ENCODE peak calls at places on chromosomes 11 and 22, in five cellular contexts. One of them, this sample, is unnamed.

GRCh38 chr22:26477341-26477731 is 6.2 kb downstream of the HPS4 start:
- DNase-seq in IMR-90: no peak
- DNase-seq in neuronal stem cell: no peak
- DNase-seq in H9: no peak
- DNase-seq in trophoblast cell: no peak
- DNase-seq in this sample: no peak

GRCh38 chr11:75572744-75573143 is 10.7 kb downstream of the SERPINH1 start:
- DNase-seq in trophoblast cell: no peak
- DNase-seq in neuronal stem cell: no peak
- DNase-seq in IMR-90: no peak
- DNase-seq in H9: no peak
- DNase-seq in this sample: no peak

GRCh38 chr11:71286701-71287643 is 34.6 kb upstream of the SHANK2 start:
- DNase-seq in trophoblast cell: peak
- DNase-seq in H9: peak
- DNase-seq in IMR-90: peak
- DNase-seq in neuronal stem cell: no peak
- DNase-seq in this sample: no peak

GRCh38 chr11:79095424-79095823 is 345.4 kb downstream of the TENM4 start:
- DNase-seq in neuronal stem cell: no peak
- DNase-seq in IMR-90: no peak
- DNase-seq in H9: no peak
- DNase-seq in trophoblast cell: no peak
- DNase-seq in this sample: no peak

GRCh38 chr22:45069925-45070324 is 60.1 kb upstream of the PHF21B start:
- DNase-seq in IMR-90: no peak
- DNase-seq in trophoblast cell: no peak
- DNase-seq in neuronal stem cell: no peak
- DNase-seq in H9: no peak
- DNase-seq in this sample: no peak

GRCh38 chr11:104073950-104074349 is 37.5 kb downstream of the DDI1 start:
- DNase-seq in trophoblast cell: peak
- DNase-seq in H9: peak
- DNase-seq in neuronal stem cell: no peak
- DNase-seq in IMR-90: peak
- DNase-seq in this sample: peak

GRCh38 chr11:58832246-58832645 is 12.3 kb downstream of the GLYATL2 start:
- DNase-seq in trophoblast cell: no peak
- DNase-seq in IMR-90: no peak
- DNase-seq in neuronal stem cell: no peak
- DNase-seq in H9: no peak
- DNase-seq in this sample: peak

GRCh38 chr11:62145261-62145871 is 21.6 kb downstream of the INCENP start:
- DNase-seq in neuronal stem cell: no peak
- DNase-seq in trophoblast cell: no peak
- DNase-seq in IMR-90: no peak
- DNase-seq in H9: peak
- DNase-seq in this sample: no peak

GRCh38 chr11:131370090-131370751 is at the start of gene NTM:
- DNase-seq in trophoblast cell: no peak
- DNase-seq in H9: no peak
- DNase-seq in neuronal stem cell: peak
- DNase-seq in IMR-90: peak
- DNase-seq in this sample: peak

GRCh38 chr22:45631140-45631539 is 40.5 kb upstream of the ATXN10 start:
- DNase-seq in H9: peak
- DNase-seq in IMR-90: no peak
- DNase-seq in trophoblast cell: no peak
- DNase-seq in neuronal stem cell: no peak
- DNase-seq in this sample: no peak

GRCh38 chr11:132050577-132051180 is 680.3 kb downstream of the NTM start:
- DNase-seq in neuronal stem cell: no peak
- DNase-seq in IMR-90: peak
- DNase-seq in H9: no peak
- DNase-seq in trophoblast cell: no peak
- DNase-seq in this sample: no peak

GRCh38 chr11:44617671-44618461 is 52.4 kb downstream of the CD82 start:
- DNase-seq in trophoblast cell: no peak
- DNase-seq in IMR-90: no peak
- DNase-seq in H9: no peak
- DNase-seq in neuronal stem cell: no peak
- DNase-seq in this sample: no peak

GRCh38 chr22:44187652-44188230 is 7.0 kb downstream of the PARVG start:
- DNase-seq in H9: no peak
- DNase-seq in neuronal stem cell: no peak
- DNase-seq in trophoblast cell: no peak
- DNase-seq in IMR-90: no peak
- DNase-seq in this sample: no peak

GRCh38 chr11:32099516-32099915 is 8.6 kb downstream of the RCN1 start:
- DNase-seq in neuronal stem cell: no peak
- DNase-seq in H9: no peak
- DNase-seq in IMR-90: no peak
- DNase-seq in trophoblast cell: no peak
- DNase-seq in this sample: no peak

GRCh38 chr11:27174026-27174425 is 133.4 kb downstream of the BBOX1 start:
- DNase-seq in trophoblast cell: no peak
- DNase-seq in neuronal stem cell: no peak
- DNase-seq in IMR-90: no peak
- DNase-seq in H9: no peak
- DNase-seq in this sample: no peak

GRCh38 chr11:27385245-27385644 is 22.2 kb upstream of the CCDC34 start:
- DNase-seq in neuronal stem cell: no peak
- DNase-seq in H9: no peak
- DNase-seq in trophoblast cell: peak
- DNase-seq in IMR-90: peak
- DNase-seq in this sample: no peak

GRCh38 chr11:62542750-62543567 is 3.6 kb downstream of the AHNAK start:
- DNase-seq in IMR-90: peak
- DNase-seq in neuronal stem cell: peak
- DNase-seq in H9: peak
- DNase-seq in trophoblast cell: peak
- DNase-seq in this sample: peak

GRCh38 chr11:9057888-9058287 is 33.5 kb downstream of the SCUBE2 start:
- DNase-seq in trophoblast cell: no peak
- DNase-seq in IMR-90: no peak
- DNase-seq in neuronal stem cell: no peak
- DNase-seq in H9: peak
- DNase-seq in this sample: no peak

GRCh38 chr11:89613916-89614315 is 96.2 kb upstream of the TRIM77 start:
- DNase-seq in H9: no peak
- DNase-seq in trophoblast cell: peak
- DNase-seq in IMR-90: no peak
- DNase-seq in neuronal stem cell: no peak
- DNase-seq in this sample: no peak

GRCh38 chr11:106012744-106013143 is 9.3 kb downstream of the MSANTD4 start:
- DNase-seq in trophoblast cell: peak
- DNase-seq in neuronal stem cell: no peak
- DNase-seq in IMR-90: peak
- DNase-seq in H9: no peak
- DNase-seq in this sample: peak

GRCh38 chr11:132878111-132878510 is 654.2 kb downstream of the OPCML start:
- DNase-seq in trophoblast cell: no peak
- DNase-seq in neuronal stem cell: no peak
- DNase-seq in IMR-90: no peak
- DNase-seq in H9: no peak
- DNase-seq in this sample: no peak

GRCh38 chr11:6397156-6397555 is 6.9 kb downstream of the SMPD1 start:
- DNase-seq in trophoblast cell: no peak
- DNase-seq in IMR-90: no peak
- DNase-seq in H9: no peak
- DNase-seq in neuronal stem cell: no peak
- DNase-seq in this sample: no peak

GRCh38 chr22:41596776-41597634 is 7.4 kb upstream of the PMM1 start:
- DNase-seq in trophoblast cell: peak
- DNase-seq in neuronal stem cell: peak
- DNase-seq in IMR-90: peak
- DNase-seq in H9: peak
- DNase-seq in this sample: peak

GRCh38 chr11:30254307-30255298 is 23.8 kb downstream of the FSHB start:
- DNase-seq in IMR-90: no peak
- DNase-seq in H9: no peak
- DNase-seq in neuronal stem cell: no peak
- DNase-seq in trophoblast cell: no peak
- DNase-seq in this sample: peak

GRCh38 chr11:11993814-11994213 is 14.6 kb downstream of the DKK3 start:
- DNase-seq in H9: peak
- DNase-seq in IMR-90: peak
- DNase-seq in neuronal stem cell: no peak
- DNase-seq in trophoblast cell: peak
- DNase-seq in this sample: peak

GRCh38 chr11:101363706-101364275 is 220.0 kb downstream of the TRPC6 start:
- DNase-seq in neuronal stem cell: no peak
- DNase-seq in trophoblast cell: peak
- DNase-seq in IMR-90: no peak
- DNase-seq in H9: no peak
- DNase-seq in this sample: no peak

GRCh38 chr11:74749127-74749964 is 697 bp downstream of the RNF169 start:
- DNase-seq in H9: peak
- DNase-seq in neuronal stem cell: no peak
- DNase-seq in trophoblast cell: peak
- DNase-seq in IMR-90: peak
- DNase-seq in this sample: peak

GRCh38 chr22:21761086-21761485 is 25.5 kb upstream of the YPEL1 start:
- DNase-seq in H9: no peak
- DNase-seq in neuronal stem cell: no peak
- DNase-seq in IMR-90: peak
- DNase-seq in trophoblast cell: no peak
- DNase-seq in this sample: no peak

GRCh38 chr11:42251984-42252383 is 792.5 kb upstream of the LRRC4C start:
- DNase-seq in H9: no peak
- DNase-seq in IMR-90: no peak
- DNase-seq in trophoblast cell: no peak
- DNase-seq in neuronal stem cell: no peak
- DNase-seq in this sample: no peak

GRCh38 chr22:37749223-37749622 is 52.4 kb downstream of the TRIOBP start:
- DNase-seq in IMR-90: no peak
- DNase-seq in H9: no peak
- DNase-seq in trophoblast cell: peak
- DNase-seq in neuronal stem cell: no peak
- DNase-seq in this sample: peak
- H3K27ac ChIP-seq in IMR-90: peak
- H3K27ac ChIP-seq in H9: no peak
- H3K27ac ChIP-seq in trophoblast cell: peak
- H3K27ac ChIP-seq in neuronal stem cell: no peak
- H3K27ac ChIP-seq in this sample: no peak

DNA sequence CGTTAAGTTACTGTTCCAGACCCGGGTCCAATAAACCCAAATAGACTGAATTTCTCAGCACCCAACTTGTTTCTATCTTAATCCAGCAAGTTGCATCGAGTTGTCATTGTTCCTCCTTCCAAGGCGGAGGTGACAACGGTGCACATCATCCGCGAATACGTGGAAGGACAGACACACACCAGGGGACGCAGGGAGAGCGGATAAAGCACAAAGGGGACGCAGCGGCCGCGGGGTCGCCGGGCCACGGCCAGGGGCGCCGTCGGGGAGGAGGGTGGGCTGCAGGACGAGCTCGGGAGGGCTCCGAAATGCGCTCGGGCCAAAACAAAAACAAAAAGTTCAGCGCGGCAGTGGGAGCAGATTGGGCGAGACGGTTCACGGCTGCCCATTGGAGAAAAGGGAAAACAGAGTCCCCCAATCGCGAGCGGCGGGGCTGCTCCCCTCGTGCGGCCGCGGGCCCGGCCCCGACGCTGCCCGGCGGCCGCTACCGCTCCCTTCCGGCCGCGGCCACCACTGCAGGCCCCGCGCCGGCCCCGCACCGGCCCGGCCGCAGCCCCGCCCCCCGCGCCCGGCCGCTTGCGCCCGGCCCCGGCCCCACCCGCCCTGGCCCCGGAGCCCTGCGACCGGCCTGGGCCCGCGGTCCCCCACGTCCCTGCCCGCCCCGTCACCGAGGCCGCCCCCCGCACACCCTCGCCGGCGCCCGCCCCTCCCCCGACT is 518 bp downstream of the KMT5B start:
- DNase-seq in IMR-90: peak
- DNase-seq in trophoblast cell: peak
- DNase-seq in H9: peak
- DNase-seq in neuronal stem cell: peak
- DNase-seq in this sample: peak
- H3K18ac ChIP-seq in IMR-90: peak
- H3K18ac ChIP-seq in trophoblast cell: peak
- H3K18ac ChIP-seq in H9: peak
- H3K18ac ChIP-seq in neuronal stem cell: peak
- H3K18ac ChIP-seq in this sample: peak

GRCh38 chr22:49937758-49938564 is 19.5 kb downstream of the CRELD2 start:
- DNase-seq in neuronal stem cell: no peak
- DNase-seq in IMR-90: no peak
- DNase-seq in trophoblast cell: peak
- DNase-seq in H9: no peak
- DNase-seq in this sample: no peak
- H3K27ac ChIP-seq in neuronal stem cell: no peak
- H3K27ac ChIP-seq in IMR-90: no peak
- H3K27ac ChIP-seq in trophoblast cell: no peak
- H3K27ac ChIP-seq in H9: no peak
- H3K27ac ChIP-seq in this sample: no peak

GRCh38 chr22:36086170-36086490 is 57.5 kb upstream of the RBFOX2 start:
- DNase-seq in neuronal stem cell: no peak
- DNase-seq in IMR-90: no peak
- DNase-seq in trophoblast cell: peak
- DNase-seq in H9: peak
- DNase-seq in this sample: peak
- H3K18ac ChIP-seq in neuronal stem cell: no peak
- H3K18ac ChIP-seq in IMR-90: no peak
- H3K18ac ChIP-seq in trophoblast cell: no peak
- H3K18ac ChIP-seq in H9: no peak
- H3K18ac ChIP-seq in this sample: no peak

DNA sequence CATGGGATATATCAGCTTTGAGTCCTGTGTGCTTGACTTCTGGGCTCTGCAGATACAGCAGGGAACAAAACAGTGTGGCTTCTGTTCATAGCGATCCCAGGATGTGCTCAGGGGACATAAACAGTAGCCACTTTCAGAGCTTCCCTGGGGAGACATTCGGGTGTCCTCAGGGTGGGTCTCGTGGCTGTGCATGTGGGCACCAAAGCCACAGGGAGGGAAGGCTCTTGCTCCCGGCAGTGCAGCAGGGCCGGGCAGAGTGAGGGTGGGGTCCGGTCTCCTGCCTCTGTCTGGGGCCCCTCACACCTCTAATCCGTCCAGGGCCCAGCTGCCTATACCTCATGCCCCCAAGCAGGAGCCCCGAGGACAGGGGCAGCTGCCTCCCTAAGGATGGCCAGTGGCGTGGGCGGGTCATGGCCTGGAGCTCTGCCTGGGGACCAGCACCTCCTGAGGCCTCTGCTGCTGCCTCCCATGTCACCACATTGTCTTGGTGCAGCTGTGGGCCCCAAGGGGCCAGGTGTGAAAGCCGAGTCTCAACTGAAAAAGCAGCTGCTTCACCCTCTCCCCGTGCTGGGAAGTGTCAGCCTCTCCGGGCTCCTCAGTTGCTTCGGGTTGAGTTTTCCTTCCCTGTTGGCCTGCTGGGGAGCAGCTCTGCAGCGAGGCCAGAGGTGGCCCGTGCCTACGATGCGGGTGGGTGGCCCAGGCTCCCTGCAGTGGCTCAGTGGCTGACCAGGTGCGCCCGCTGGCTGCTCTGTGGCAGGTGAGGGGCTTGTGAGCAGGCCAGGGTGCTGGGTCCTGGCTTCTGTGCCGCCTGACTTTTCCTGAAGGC is 3.8 kb downstream of the TPCN2 start:
- DNase-seq in IMR-90: no peak
- DNase-seq in neuronal stem cell: no peak
- DNase-seq in trophoblast cell: peak
- DNase-seq in H9: no peak
- DNase-seq in this sample: no peak
- H3K27ac ChIP-seq in IMR-90: no peak
- H3K27ac ChIP-seq in neuronal stem cell: no peak
- H3K27ac ChIP-seq in trophoblast cell: no peak
- H3K27ac ChIP-seq in H9: no peak
- H3K27ac ChIP-seq in this sample: no peak

GRCh38 chr22:48357196-48357595 is 1470.5 kb downstream of the BRD1 start:
- DNase-seq in neuronal stem cell: no peak
- DNase-seq in trophoblast cell: no peak
- DNase-seq in H9: peak
- DNase-seq in IMR-90: no peak
- DNase-seq in this sample: peak
- H3K18ac ChIP-seq in neuronal stem cell: peak
- H3K18ac ChIP-seq in trophoblast cell: no peak
- H3K18ac ChIP-seq in H9: no peak
- H3K18ac ChIP-seq in IMR-90: no peak
- H3K18ac ChIP-seq in this sample: no peak